ENCODE peak calls at places on chromosomes 16 and 17, in nine cellular contexts. One of them, this sample, is unnamed.

GRCh38 chr17:8893621-8894020 is 26.1 kb upstream of the PIK3R6 start:
- DNase-seq in CD4-positive, alpha-beta T cell: no peak
- DNase-seq in left ventricle myocardium inferior: no peak
- DNase-seq in HFFc6: no peak
- DNase-seq in OCI-LY7: no peak
- DNase-seq in BJ: no peak
- DNase-seq in MCF 10A: no peak
- DNase-seq in body of pancreas: no peak
- DNase-seq in tibial nerve: no peak
- DNase-seq in this sample: no peak

GRCh38 chr16:80985611-80986010 is 21.1 kb downstream of the CMC2 start:
- DNase-seq in HFFc6: no peak
- DNase-seq in BJ: no peak
- DNase-seq in OCI-LY7: no peak
- DNase-seq in left ventricle myocardium inferior: no peak
- DNase-seq in CD4-positive, alpha-beta T cell: no peak
- DNase-seq in tibial nerve: no peak
- DNase-seq in body of pancreas: no peak
- DNase-seq in MCF 10A: no peak
- DNase-seq in this sample: no peak

GRCh38 chr16:78697426-78697825 is 598.0 kb downstream of the WWOX start:
- DNase-seq in left ventricle myocardium inferior: no peak
- DNase-seq in HFFc6: no peak
- DNase-seq in tibial nerve: no peak
- DNase-seq in BJ: no peak
- DNase-seq in CD4-positive, alpha-beta T cell: no peak
- DNase-seq in MCF 10A: no peak
- DNase-seq in body of pancreas: no peak
- DNase-seq in OCI-LY7: no peak
- DNase-seq in this sample: no peak

GRCh38 chr17:36922175-36922574 is 15.1 kb upstream of the LHX1 start:
- DNase-seq in HFFc6: no peak
- DNase-seq in BJ: no peak
- DNase-seq in body of pancreas: no peak
- DNase-seq in MCF 10A: no peak
- DNase-seq in left ventricle myocardium inferior: no peak
- DNase-seq in tibial nerve: no peak
- DNase-seq in OCI-LY7: no peak
- DNase-seq in CD4-positive, alpha-beta T cell: no peak
- DNase-seq in this sample: no peak

GRCh38 chr17:4566785-4567184 is 6.4 kb upstream of the GGT6 start:
- DNase-seq in HFFc6: peak; percentile 24
- DNase-seq in tibial nerve: no peak
- DNase-seq in body of pancreas: peak; percentile 67
- DNase-seq in left ventricle myocardium inferior: no peak
- DNase-seq in MCF 10A: peak; percentile 75
- DNase-seq in BJ: no peak
- DNase-seq in OCI-LY7: peak; percentile 76
- DNase-seq in CD4-positive, alpha-beta T cell: no peak
- DNase-seq in this sample: peak; percentile 78

GRCh38 chr17:58308173-58308984 is 20.2 kb downstream of the TSPOAP1 start:
- DNase-seq in CD4-positive, alpha-beta T cell: no peak
- DNase-seq in OCI-LY7: no peak
- DNase-seq in body of pancreas: no peak
- DNase-seq in MCF 10A: no peak
- DNase-seq in BJ: no peak
- DNase-seq in HFFc6: no peak
- DNase-seq in tibial nerve: no peak
- DNase-seq in left ventricle myocardium inferior: no peak
- DNase-seq in this sample: no peak

GRCh38 chr17:77235370-77236080 is 94.8 kb downstream of the SEC14L1 start:
- DNase-seq in HFFc6: peak; percentile 74
- DNase-seq in BJ: peak; percentile 59
- DNase-seq in body of pancreas: no peak
- DNase-seq in MCF 10A: peak; percentile 14
- DNase-seq in CD4-positive, alpha-beta T cell: no peak
- DNase-seq in left ventricle myocardium inferior: peak; percentile 45
- DNase-seq in OCI-LY7: no peak
- DNase-seq in tibial nerve: no peak
- DNase-seq in this sample: no peak

GRCh38 chr17:10646393-10646990 is 10.6 kb downstream of the MYH3 start:
- DNase-seq in tibial nerve: peak; percentile 55
- DNase-seq in HFFc6: peak; percentile 69
- DNase-seq in left ventricle myocardium inferior: peak; percentile 41
- DNase-seq in MCF 10A: peak; percentile 71
- DNase-seq in BJ: no peak
- DNase-seq in body of pancreas: peak; percentile 70
- DNase-seq in OCI-LY7: peak; percentile 71
- DNase-seq in CD4-positive, alpha-beta T cell: peak; percentile 58
- DNase-seq in this sample: peak; percentile 75

GRCh38 chr16:31466381-31466841 is 5.5 kb upstream of the TGFB1I1 start:
- DNase-seq in body of pancreas: no peak
- DNase-seq in left ventricle myocardium inferior: no peak
- DNase-seq in MCF 10A: no peak
- DNase-seq in CD4-positive, alpha-beta T cell: no peak
- DNase-seq in tibial nerve: no peak
- DNase-seq in OCI-LY7: no peak
- DNase-seq in HFFc6: no peak
- DNase-seq in BJ: no peak
- DNase-seq in this sample: no peak

GRCh38 chr17:36027776-36028175 is 10.0 kb upstream of the CCL23 start:
- DNase-seq in HFFc6: no peak
- DNase-seq in body of pancreas: no peak
- DNase-seq in left ventricle myocardium inferior: no peak
- DNase-seq in BJ: no peak
- DNase-seq in MCF 10A: no peak
- DNase-seq in tibial nerve: no peak
- DNase-seq in CD4-positive, alpha-beta T cell: no peak
- DNase-seq in OCI-LY7: no peak
- DNase-seq in this sample: no peak

GRCh38 chr16:11530171-11530940 is 56.4 kb downstream of the LITAF start:
- DNase-seq in HFFc6: no peak
- DNase-seq in tibial nerve: no peak
- DNase-seq in body of pancreas: no peak
- DNase-seq in OCI-LY7: no peak
- DNase-seq in left ventricle myocardium inferior: no peak
- DNase-seq in MCF 10A: no peak
- DNase-seq in BJ: no peak
- DNase-seq in CD4-positive, alpha-beta T cell: no peak
- DNase-seq in this sample: no peak

GRCh38 chr17:67260051-67260987 is 15.3 kb upstream of the HELZ start:
- DNase-seq in CD4-positive, alpha-beta T cell: no peak
- DNase-seq in tibial nerve: no peak
- DNase-seq in BJ: peak; percentile 27
- DNase-seq in OCI-LY7: no peak
- DNase-seq in body of pancreas: no peak
- DNase-seq in left ventricle myocardium inferior: no peak
- DNase-seq in MCF 10A: peak; percentile 91
- DNase-seq in HFFc6: peak; percentile 61
- DNase-seq in this sample: no peak

GRCh38 chr16:24645739-24646645 is 83.5 kb upstream of the TNRC6A start:
- DNase-seq in tibial nerve: no peak
- DNase-seq in HFFc6: peak; percentile 100
- DNase-seq in OCI-LY7: no peak
- DNase-seq in MCF 10A: peak; percentile 99
- DNase-seq in body of pancreas: no peak
- DNase-seq in CD4-positive, alpha-beta T cell: no peak
- DNase-seq in left ventricle myocardium inferior: no peak
- DNase-seq in BJ: peak; percentile 99
- DNase-seq in this sample: no peak

GRCh38 chr17:8222380-8222629 is 11.9 kb upstream of the AURKB start:
- DNase-seq in CD4-positive, alpha-beta T cell: no peak
- DNase-seq in body of pancreas: no peak
- DNase-seq in MCF 10A: no peak
- DNase-seq in HFFc6: no peak
- DNase-seq in tibial nerve: no peak
- DNase-seq in BJ: no peak
- DNase-seq in OCI-LY7: peak; percentile 79
- DNase-seq in left ventricle myocardium inferior: no peak
- DNase-seq in this sample: peak; percentile 56

GRCh38 chr17:79738643-79739042 is 7.9 kb downstream of the ENPP7 start:
- DNase-seq in HFFc6: no peak
- DNase-seq in body of pancreas: no peak
- DNase-seq in tibial nerve: no peak
- DNase-seq in BJ: no peak
- DNase-seq in OCI-LY7: no peak
- DNase-seq in MCF 10A: no peak
- DNase-seq in CD4-positive, alpha-beta T cell: no peak
- DNase-seq in left ventricle myocardium inferior: no peak
- DNase-seq in this sample: no peak

GRCh38 chr16:19210968-19211367 is 42.9 kb downstream of the SYT17 start:
- DNase-seq in tibial nerve: no peak
- DNase-seq in BJ: no peak
- DNase-seq in CD4-positive, alpha-beta T cell: no peak
- DNase-seq in body of pancreas: no peak
- DNase-seq in left ventricle myocardium inferior: no peak
- DNase-seq in OCI-LY7: peak; percentile 88
- DNase-seq in HFFc6: no peak
- DNase-seq in MCF 10A: no peak
- DNase-seq in this sample: peak; percentile 43

GRCh38 chr17:1779571-1780074 is 17.8 kb downstream of the SERPINF1 start:
- DNase-seq in BJ: peak; percentile 93
- DNase-seq in HFFc6: peak; percentile 91
- DNase-seq in OCI-LY7: no peak
- DNase-seq in body of pancreas: peak; percentile 39
- DNase-seq in CD4-positive, alpha-beta T cell: no peak
- DNase-seq in MCF 10A: peak; percentile 88
- DNase-seq in left ventricle myocardium inferior: peak; percentile 81
- DNase-seq in tibial nerve: peak; percentile 90
- DNase-seq in this sample: no peak

DNA sequence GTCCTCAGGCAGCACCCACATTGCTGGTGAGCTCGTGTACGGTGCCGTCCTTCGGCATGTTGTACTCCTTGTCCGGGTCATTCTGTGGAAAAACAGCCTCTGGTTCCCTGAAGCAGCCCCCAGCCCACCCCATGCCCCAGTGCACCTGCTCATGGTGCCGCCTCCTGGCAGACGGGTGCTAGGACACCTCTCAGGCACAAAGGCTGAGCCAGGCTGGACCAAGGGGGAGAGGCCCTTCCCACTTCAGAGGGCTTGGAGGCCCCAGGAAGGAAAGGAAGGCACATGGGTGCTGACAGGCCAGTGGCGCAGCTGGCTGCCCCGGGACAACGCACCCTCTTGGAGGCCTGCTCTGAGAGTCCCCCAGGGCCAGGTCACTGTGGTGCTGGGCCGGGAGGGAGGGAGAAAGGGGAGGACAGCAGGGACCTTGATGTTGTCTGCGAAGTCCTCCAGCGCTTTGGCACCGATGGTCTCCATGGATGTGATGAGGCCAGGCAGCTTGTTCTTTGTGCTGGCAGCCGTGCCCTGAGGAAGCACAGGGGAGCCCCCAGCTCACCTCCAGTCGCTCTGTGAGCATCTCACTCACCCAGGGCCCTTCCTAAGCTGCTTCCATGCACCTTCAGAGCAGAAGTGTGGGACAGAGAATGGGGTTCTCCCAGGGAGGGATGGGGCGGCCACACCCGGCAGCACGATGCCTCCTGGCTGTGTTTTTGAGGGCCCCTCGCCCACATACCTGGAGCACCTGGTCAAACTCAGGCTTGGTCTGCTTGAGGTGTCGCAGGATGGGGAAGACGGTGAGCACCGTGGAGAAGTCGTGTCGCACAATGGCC is 9.3 kb downstream of the ZACN start:
- DNase-seq in MCF 10A: no peak
- DNase-seq in tibial nerve: no peak
- DNase-seq in body of pancreas: no peak
- DNase-seq in HFFc6: no peak
- DNase-seq in OCI-LY7: peak; percentile 35
- DNase-seq in BJ: no peak
- DNase-seq in left ventricle myocardium inferior: no peak
- DNase-seq in CD4-positive, alpha-beta T cell: no peak
- DNase-seq in this sample: no peak
- TF ChIP-seq CTCF in MCF 10A: no peak
- TF ChIP-seq CTCF in tibial nerve: no peak
- TF ChIP-seq CTCF in body of pancreas: no peak
- TF ChIP-seq CTCF in HFFc6: peak; percentile 10
- TF ChIP-seq CTCF in OCI-LY7: peak; percentile 61
- TF ChIP-seq CTCF in BJ: no peak
- TF ChIP-seq CTCF in left ventricle myocardium inferior: no peak
- TF ChIP-seq CTCF in CD4-positive, alpha-beta T cell: no peak
- TF ChIP-seq CTCF in this sample: no peak

GRCh38 chr17:65231086-65231485 is 93.9 kb downstream of the RGS9 start:
- DNase-seq in OCI-LY7: peak; percentile 14
- DNase-seq in MCF 10A: no peak
- DNase-seq in tibial nerve: no peak
- DNase-seq in BJ: no peak
- DNase-seq in CD4-positive, alpha-beta T cell: no peak
- DNase-seq in left ventricle myocardium inferior: no peak
- DNase-seq in body of pancreas: no peak
- DNase-seq in HFFc6: no peak
- DNase-seq in this sample: no peak
- TF ChIP-seq CTCF in OCI-LY7: no peak
- TF ChIP-seq CTCF in MCF 10A: no peak
- TF ChIP-seq CTCF in tibial nerve: no peak
- TF ChIP-seq CTCF in BJ: peak; percentile 7
- TF ChIP-seq CTCF in CD4-positive, alpha-beta T cell: no peak
- TF ChIP-seq CTCF in left ventricle myocardium inferior: no peak
- TF ChIP-seq CTCF in body of pancreas: no peak
- TF ChIP-seq CTCF in HFFc6: no peak
- TF ChIP-seq CTCF in this sample: no peak

GRCh38 chr16:13378151-13378550 is 476.8 kb downstream of the SHISA9 start:
- DNase-seq in body of pancreas: no peak
- DNase-seq in tibial nerve: no peak
- DNase-seq in MCF 10A: peak; percentile 54
- DNase-seq in HFFc6: no peak
- DNase-seq in left ventricle myocardium inferior: no peak
- DNase-seq in BJ: no peak
- DNase-seq in OCI-LY7: no peak
- DNase-seq in CD4-positive, alpha-beta T cell: no peak
- DNase-seq in this sample: no peak
- TF ChIP-seq CTCF in body of pancreas: no peak
- TF ChIP-seq CTCF in tibial nerve: no peak
- TF ChIP-seq CTCF in MCF 10A: no peak
- TF ChIP-seq CTCF in HFFc6: no peak
- TF ChIP-seq CTCF in left ventricle myocardium inferior: no peak
- TF ChIP-seq CTCF in BJ: no peak
- TF ChIP-seq CTCF in OCI-LY7: no peak
- TF ChIP-seq CTCF in CD4-positive, alpha-beta T cell: no peak
- TF ChIP-seq CTCF in this sample: no peak

DNA sequence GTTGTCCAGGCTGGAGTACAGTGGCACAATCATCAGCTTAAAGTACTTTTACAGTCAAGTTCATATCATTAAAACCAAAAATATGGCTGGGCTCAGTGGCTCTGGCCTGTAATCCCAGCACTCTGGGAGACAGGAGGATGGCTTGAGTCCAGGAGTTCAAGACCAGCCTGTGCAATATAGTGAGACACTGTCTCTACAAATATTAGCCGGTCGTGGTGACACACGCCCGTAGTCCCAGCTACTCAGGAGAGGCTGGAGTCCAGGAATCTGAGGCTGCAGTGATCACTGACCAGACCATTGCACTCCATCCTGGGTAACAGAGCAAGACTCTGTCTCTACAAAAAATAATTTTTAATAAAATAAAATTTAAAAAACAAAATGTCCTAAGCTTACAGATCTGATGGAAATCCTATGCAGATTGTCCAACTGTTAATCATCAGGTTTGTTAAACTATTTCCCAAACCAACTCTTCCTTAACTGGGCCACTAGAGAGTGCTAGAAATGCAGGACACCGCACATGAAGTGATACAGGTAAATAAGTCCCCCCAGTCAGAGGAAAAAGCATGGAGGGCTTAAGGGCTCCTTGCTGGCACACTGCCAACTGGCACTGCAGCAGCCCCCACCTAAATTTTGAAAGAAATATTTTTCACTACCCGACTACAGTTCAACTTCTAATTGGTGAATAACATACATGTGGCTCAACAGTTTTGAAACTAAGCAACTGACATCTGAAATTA is 2.8 kb downstream of the USP22 start:
- DNase-seq in body of pancreas: peak; percentile 35
- DNase-seq in HFFc6: peak; percentile 49
- DNase-seq in CD4-positive, alpha-beta T cell: peak; percentile 15
- DNase-seq in MCF 10A: peak; percentile 69
- DNase-seq in OCI-LY7: peak; percentile 82
- DNase-seq in left ventricle myocardium inferior: no peak
- DNase-seq in tibial nerve: no peak
- DNase-seq in BJ: no peak
- DNase-seq in this sample: no peak
- TF ChIP-seq CTCF in body of pancreas: peak; percentile 14
- TF ChIP-seq CTCF in HFFc6: peak; percentile 70
- TF ChIP-seq CTCF in CD4-positive, alpha-beta T cell: peak; percentile 36
- TF ChIP-seq CTCF in MCF 10A: peak; percentile 39
- TF ChIP-seq CTCF in OCI-LY7: peak; percentile 89
- TF ChIP-seq CTCF in left ventricle myocardium inferior: peak; percentile 46
- TF ChIP-seq CTCF in tibial nerve: no peak
- TF ChIP-seq CTCF in BJ: peak; percentile 56
- TF ChIP-seq CTCF in this sample: peak; percentile 7